ENCODE peak calls at places on chromosomes 3 and 15, in seven cellular contexts. Z, S, I, T, D, E and K are unnamed samples.

GRCh38 chr3:62605413-62606068 is 232.2 kb upstream of the FEZF2 start:
- DNase-seq in Z (no peak), S (no peak), I (no peak), T (no peak), D (peak), E (no peak), K (no peak)

GRCh38 chr3:182740710-182741109 is 52.6 kb upstream of the ATP11B start:
- DNase-seq in Z (no peak), S (no peak), I (no peak), T (no peak), D (no peak), E (no peak), K (no peak)

GRCh38 chr3:122468896-122469533 is 45.7 kb downstream of the KPNA1 start:
- DNase-seq in Z (no peak), S (no peak), I (no peak), T (no peak), D (no peak), E (no peak), K (no peak)

GRCh38 chr15:56732881-56733130 is 503 bp downstream of the ZNF280D start:
- DNase-seq in Z (peak), S (no peak), I (no peak), T (peak), D (no peak), E (no peak), K (peak)

GRCh38 chr15:51842852-51843737 is 13.6 kb downstream of the TMOD3 start:
- DNase-seq in Z (peak), S (no peak), I (no peak), T (no peak), D (no peak), E (no peak), K (no peak)

GRCh38 chr3:13116426-13116825 is 43.2 kb upstream of the IQSEC1 start:
- DNase-seq in Z (no peak), S (no peak), I (no peak), T (no peak), D (no peak), E (no peak), K (no peak)

GRCh38 chr3:169454823-169455222 is 208.7 kb downstream of the MECOM start:
- DNase-seq in Z (peak), S (no peak), I (no peak), T (no peak), D (no peak), E (no peak), K (no peak)

GRCh38 chr3:117540583-117540982 is 831.0 kb downstream of the TUSC7 start:
- DNase-seq in Z (no peak), S (no peak), I (no peak), T (no peak), D (no peak), E (no peak), K (no peak)

GRCh38 chr3:153315781-153316180 is 153.8 kb downstream of the RAP2B start:
- DNase-seq in Z (no peak), S (no peak), I (no peak), T (no peak), D (no peak), E (no peak), K (no peak)

GRCh38 chr3:153313307-153313945 is 151.4 kb downstream of the RAP2B start:
- DNase-seq in Z (no peak), S (no peak), I (no peak), T (no peak), D (no peak), E (no peak), K (no peak)

GRCh38 chr3:153311531-153311930 is 149.5 kb downstream of the RAP2B start:
- DNase-seq in Z (no peak), S (no peak), I (no peak), T (no peak), D (no peak), E (no peak), K (no peak)
- H3K4me3 ChIP-seq in Z (no peak), S (no peak), I (no peak), T (no peak), D (no peak), E (no peak), K (no peak)

GRCh38 chr3:87077354-87077753 is 86.4 kb upstream of the VGLL3 start:
- DNase-seq in Z (no peak), S (no peak), I (no peak), T (no peak), D (no peak), E (no peak), K (no peak)

GRCh38 chr3:87084868-87085267 is 93.9 kb upstream of the VGLL3 start:
- DNase-seq in Z (no peak), S (no peak), I (no peak), T (no peak), D (no peak), E (no peak), K (no peak)

GRCh38 chr3:87088366-87088983 is 97.5 kb upstream of the VGLL3 start:
- DNase-seq in Z (no peak), S (peak), I (no peak), T (no peak), D (no peak), E (no peak), K (no peak)

GRCh38 chr3:87076951-87077350 is 86.0 kb upstream of the VGLL3 start:
- DNase-seq in Z (no peak), S (no peak), I (no peak), T (no peak), D (no peak), E (no peak), K (no peak)

GRCh38 chr3:87082806-87083440 is 92.0 kb upstream of the VGLL3 start:
- DNase-seq in Z (peak), S (no peak), I (no peak), T (no peak), D (peak), E (no peak), K (no peak)
- TF ChIP-seq CTCF in Z (peak), S (peak), I (peak), T (peak), D (peak), E (peak), K (peak)

GRCh38 chr3:9396632-9397330 is 634 bp upstream of the SETD5 start:
- DNase-seq in Z (peak), S (peak), I (peak), T (peak), D (peak), E (peak), K (peak)
- H3K4me3 ChIP-seq in Z (peak), S (peak), I (peak), T (peak), D (peak), E (peak), K (peak)

GRCh38 chr3:142828703-142829304 is 60.1 kb downstream of the PCOLCE2 start:
- DNase-seq in Z (peak), S (peak), I (peak), T (peak), D (peak), E (peak), K (peak)
- TF ChIP-seq CTCF in Z (peak), S (peak), I (peak), T (peak), D (peak), E (peak), K (peak)

DNA sequence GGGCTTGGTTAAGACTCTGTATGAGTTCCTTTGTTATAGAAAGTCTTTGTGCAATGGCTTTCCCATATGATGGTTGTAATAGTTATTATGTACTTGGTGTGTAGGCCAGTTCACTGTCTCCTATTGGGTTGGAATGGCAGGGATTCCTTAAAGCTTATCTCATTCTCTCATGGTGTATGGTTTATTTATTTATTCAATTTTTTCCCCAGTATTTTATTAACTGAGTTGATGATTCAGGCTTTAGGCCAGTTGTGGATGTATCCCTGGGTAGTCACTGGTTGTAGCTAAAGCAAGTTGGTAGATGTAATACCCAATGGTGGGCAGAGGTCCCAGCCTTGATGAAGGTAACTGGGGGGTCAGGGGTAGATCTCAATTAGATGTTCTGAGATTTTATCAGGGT is 349.4 kb downstream of the DOCK3 start:
- DNase-seq in Z (no peak), S (no peak), I (no peak), T (no peak), D (no peak), E (no peak), K (no peak)
- H3K4me3 ChIP-seq in Z (no peak), S (no peak), I (no peak), T (no peak), D (no peak), E (no peak), K (no peak)